ENCODE peak calls at places on chromosome 9, in seven cellular contexts. W is A673, P is brain microvascular endothelial cell, O is AG04449, A is fibroblast of lung, C is tibial nerve, F is PC-9. U is an unnamed sample.
A peak's percentile ranks its signal among the peaks of the same experiment; 100 is the strongest.

GRCh38 chr9:94799578-94800264 is 73.2 kb downstream of the AOPEP start:
- DNase-seq in F (peak; percentile 45), A (peak; percentile 97), O (no peak), W (peak; percentile 18), P (peak; percentile 75), C (no peak), U (peak; percentile 63)

GRCh38 chr9:83707768-83708514 is at the start of gene UBQLN1:
- DNase-seq in F (peak; percentile 89), O (peak; percentile 59), A (peak; percentile 93), C (peak; percentile 97), P (peak; percentile 88), W (peak; percentile 91), U (peak; percentile 95)

GRCh38 chr9:74742792-74743389 is 144.8 kb downstream of the TRPM6 start:
- DNase-seq in W (peak; percentile 45), O (no peak), P (peak; percentile 27), C (peak; percentile 19), A (peak; percentile 20), F (peak; percentile 15), U (peak; percentile 48)

GRCh38 chr9:95189230-95190098 is 128.0 kb downstream of the FANCC start:
- DNase-seq in C (peak; percentile 44), A (peak; percentile 86), F (no peak), O (peak; percentile 54), W (no peak), P (peak; percentile 85), U (peak; percentile 86)

GRCh38 chr9:7223981-7224380 is 466.2 kb downstream of the KDM4C start:
- DNase-seq in P (no peak), O (no peak), W (no peak), A (no peak), C (no peak), F (no peak), U (no peak)

GRCh38 chr9:134709512-134710270 is 68.1 kb downstream of the COL5A1 start:
- DNase-seq in P (peak; percentile 27), O (no peak), A (peak; percentile 77), F (no peak), W (no peak), C (peak; percentile 56), U (peak; percentile 47)

GRCh38 chr9:21747171-21747570 is 55.3 kb upstream of the MTAP start:
- DNase-seq in P (peak; percentile 33), A (peak; percentile 64), F (peak; percentile 3), C (no peak), O (no peak), W (peak; percentile 59), U (peak; percentile 90)

GRCh38 chr9:89808801-89809200 is 204.0 kb downstream of the GADD45G start:
- DNase-seq in A (peak; percentile 86), W (no peak), C (no peak), F (no peak), P (peak; percentile 79), O (no peak), U (no peak)

GRCh38 chr9:108272350-108272899 is 583.4 kb downstream of the ACTL7B start:
- DNase-seq in O (no peak), F (peak; percentile 72), A (peak; percentile 24), W (peak; percentile 41), P (peak; percentile 18), C (peak; percentile 48), U (peak; percentile 78)

GRCh38 chr9:122318284-122318683 is 52.5 kb upstream of the PTGS1 start:
- DNase-seq in O (no peak), F (no peak), W (no peak), C (no peak), A (peak; percentile 24), P (no peak), U (peak; percentile 50)

GRCh38 chr9:83537331-83538171 is 650 bp downstream of the FRMD3 start:
- DNase-seq in O (no peak), F (no peak), P (no peak), A (peak; percentile 12), C (no peak), W (no peak), U (peak; percentile 21)

GRCh38 chr9:137502008-137502913 is 43.1 kb upstream of the NSMF start:
- DNase-seq in F (peak; percentile 72), P (no peak), A (no peak), C (no peak), O (no peak), W (peak; percentile 47), U (no peak)

GRCh38 chr9:6506571-6506970 is 93.6 kb downstream of the UHRF2 start:
- DNase-seq in W (no peak), P (no peak), A (peak; percentile 91), C (no peak), F (no peak), O (no peak), U (no peak)

GRCh38 chr9:86614871-86615849 is 260.9 kb upstream of the TUT7 start:
- DNase-seq in W (peak; percentile 78), P (peak; percentile 31), C (peak; percentile 34), A (peak; percentile 20), O (peak; percentile 31), F (no peak), U (peak; percentile 52)

GRCh38 chr9:137253717-137254623 is 1.2 kb upstream of the NELFB start:
- DNase-seq in O (no peak), F (no peak), C (no peak), P (no peak), W (peak; percentile 60), A (no peak), U (peak; percentile 22)

GRCh38 chr9:11702529-11702928 is 990.7 kb upstream of the TYRP1 start:
- DNase-seq in F (no peak), W (peak; percentile 3), A (no peak), P (no peak), C (no peak), O (no peak), U (no peak)

GRCh38 chr9:27460225-27461023 is 63.7 kb upstream of the IFNK start:
- DNase-seq in A (no peak), O (no peak), W (peak; percentile 1), P (peak; percentile 56), F (no peak), C (peak; percentile 20), U (peak; percentile 36)

GRCh38 chr9:137733429-137733828 is 114.6 kb downstream of the EHMT1 start:
- DNase-seq in W (no peak), O (no peak), F (no peak), P (no peak), C (no peak), A (no peak), U (no peak)

GRCh38 chr9:99211746-99212145 is 10.0 kb downstream of the ALG2 start:
- DNase-seq in C (no peak), A (no peak), F (no peak), W (no peak), O (no peak), P (no peak), U (no peak)

GRCh38 chr9:123757547-123757946 is 172.4 kb downstream of the DENND1A start:
- DNase-seq in C (no peak), P (no peak), O (no peak), A (no peak), F (no peak), W (no peak), U (peak; percentile 74)

GRCh38 chr9:71681104-71681707 is 87.1 kb downstream of the CEMIP2 start:
- DNase-seq in P (no peak), F (no peak), A (peak; percentile 58), O (no peak), C (no peak), W (no peak), U (no peak)

GRCh38 chr9:27856054-27856453 is 282.8 kb upstream of the C9orf72 start:
- DNase-seq in C (no peak), A (no peak), P (no peak), O (no peak), F (no peak), W (no peak), U (no peak)

GRCh38 chr9:99285965-99286364 is 63.9 kb downstream of the SEC61B start:
- DNase-seq in W (no peak), O (no peak), F (no peak), C (no peak), P (no peak), A (no peak), U (no peak)

GRCh38 chr9:127361561-127361960 is 35.4 kb upstream of the SLC2A8 start:
- DNase-seq in W (no peak), A (no peak), P (no peak), O (no peak), F (peak; percentile 7), C (no peak), U (no peak)
- H3K4me3 ChIP-seq in W (no peak overlapping the region), A (no peak overlapping the region), P (no peak overlapping the region), O (no peak overlapping the region), F (no peak overlapping the region), C (no peak overlapping the region), U (no peak overlapping the region)

DNA sequence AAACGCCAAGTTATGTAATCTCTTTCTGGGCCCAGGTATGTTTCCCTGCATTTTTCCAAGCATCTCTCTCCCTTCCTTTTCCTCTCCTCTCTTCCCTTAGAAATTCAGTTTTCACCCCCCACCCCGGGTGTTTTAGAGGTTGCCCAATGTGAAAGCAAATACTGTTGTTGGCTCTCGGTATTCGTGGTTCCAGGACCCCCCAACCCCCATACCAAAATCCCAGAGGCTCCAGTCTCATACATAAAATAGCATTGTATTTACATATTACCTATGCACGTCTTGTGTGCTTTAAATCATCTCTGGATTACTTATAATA is 48.8 kb downstream of the ACER2 start:
- DNase-seq in P (no peak), A (no peak), C (no peak), O (no peak), W (no peak), F (no peak), U (no peak)
- TF ChIP-seq CTCF in P (no peak), A (no peak), C (no peak), O (no peak), W (no peak), F (no peak), U (no peak)

GRCh38 chr9:109498195-109499060 is at the start of gene PTPN3:
- DNase-seq in P (no peak), A (peak; percentile 23), W (no peak), O (no peak), F (peak; percentile 57), C (no peak), U (no peak)

GRCh38 chr9:109499061-109499630 is 1.0 kb upstream of the PTPN3 start:
- DNase-seq in F (no peak), A (no peak), W (no peak), P (no peak), O (no peak), C (no peak), U (no peak)

GRCh38 chr9:109496126-109496707 is 1.9 kb downstream of the PTPN3 start:
- DNase-seq in O (no peak), C (no peak), W (no peak), A (no peak), F (no peak), P (no peak), U (no peak)

GRCh38 chr9:109499631-109500120 is 1.6 kb upstream of the PTPN3 start:
- DNase-seq in C (no peak), P (no peak), A (peak; percentile 43), W (peak; percentile 30), O (no peak), F (peak; percentile 82), U (peak; percentile 34)

GRCh38 chr9:109497193-109498165 is 628 bp downstream of the PTPN3 start:
- DNase-seq in F (peak; percentile 38), O (no peak), P (no peak), A (peak; percentile 21), C (no peak), W (peak; percentile 21), U (no peak)
- H3K4me3 ChIP-seq in F (peak overlapping the region; percentile 71), O (peak overlapping the region; percentile 32), P (peak overlapping the region; percentile 49), A (peak overlapping the region; percentile 37), C (peak overlapping the region; percentile 52), W (peak overlapping the region; percentile 35), U (peak overlapping the region; percentile 55)

DNA sequence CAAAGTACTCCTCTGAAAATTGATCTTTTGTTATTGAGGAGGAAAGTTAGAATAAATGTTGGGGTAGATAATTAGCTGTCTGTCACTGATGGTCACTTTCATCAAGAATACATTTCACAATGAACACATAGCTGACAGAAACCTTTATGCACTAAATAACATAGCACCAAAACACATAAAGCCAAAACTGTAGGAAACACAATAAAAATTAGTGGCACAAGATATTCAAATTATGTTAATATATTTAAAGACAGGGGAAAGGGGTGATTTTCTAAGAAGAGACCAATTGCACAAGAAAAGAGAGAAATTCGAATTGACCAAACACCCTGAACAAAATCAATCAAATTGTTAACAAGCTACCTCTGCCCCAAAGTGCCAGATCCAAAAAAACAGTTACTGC is 89.7 kb downstream of the AK8 start:
- DNase-seq in O (no peak), F (no peak), P (no peak), C (no peak), W (no peak), A (no peak), U (no peak)
- TF ChIP-seq CTCF in O (no peak), F (no peak), P (no peak), C (no peak), W (no peak), A (no peak), U (no peak)

U was measured in cardiac fibroblast.